ENCODE peak calls at places on chromosomes 3 and 15, in four cellular contexts. One of them, this sample, is unnamed.

GRCh38 chr3:52742418-52743041 is 28.2 kb downstream of the NEK4 start:
- DNase-seq in K562: peak; percentile 27
- DNase-seq in transverse colon: no peak
- DNase-seq in CD8-positive, alpha-beta memory T cell: peak; percentile 22
- DNase-seq in this sample: no peak

GRCh38 chr15:83112233-83112958 is 5.0 kb downstream of the TM6SF1 start:
- DNase-seq in transverse colon: no peak
- DNase-seq in CD8-positive, alpha-beta memory T cell: no peak
- DNase-seq in K562: peak; percentile 26
- DNase-seq in this sample: peak; percentile 43

GRCh38 chr15:67892559-67893377 is 52.9 kb upstream of the RNU6-1 start:
- DNase-seq in transverse colon: no peak
- DNase-seq in K562: no peak
- DNase-seq in CD8-positive, alpha-beta memory T cell: no peak
- DNase-seq in this sample: peak; percentile 71

GRCh38 chr3:193190387-193190786 is 50.6 kb upstream of the PLAAT1 start:
- DNase-seq in transverse colon: no peak
- DNase-seq in CD8-positive, alpha-beta memory T cell: no peak
- DNase-seq in K562: peak; percentile 19
- DNase-seq in this sample: peak; percentile 26

GRCh38 chr3:187689984-187690383 is 12.4 kb downstream of the RTP2 start:
- DNase-seq in CD8-positive, alpha-beta memory T cell: no peak
- DNase-seq in transverse colon: no peak
- DNase-seq in K562: no peak
- DNase-seq in this sample: no peak

GRCh38 chr3:114110439-114110838 is 53.9 kb downstream of the QTRT2 start:
- DNase-seq in transverse colon: no peak
- DNase-seq in K562: no peak
- DNase-seq in CD8-positive, alpha-beta memory T cell: no peak
- DNase-seq in this sample: no peak

GRCh38 chr3:178476886-178477285 is 59.4 kb upstream of the KCNMB2 start:
- DNase-seq in K562: no peak
- DNase-seq in CD8-positive, alpha-beta memory T cell: no peak
- DNase-seq in transverse colon: no peak
- DNase-seq in this sample: no peak

GRCh38 chr15:69337133-69337532 is 38.4 kb downstream of the PAQR5 start:
- DNase-seq in CD8-positive, alpha-beta memory T cell: no peak
- DNase-seq in transverse colon: no peak
- DNase-seq in K562: no peak
- DNase-seq in this sample: no peak

GRCh38 chr3:31391150-31391549 is 141.6 kb upstream of the STT3B start:
- DNase-seq in CD8-positive, alpha-beta memory T cell: no peak
- DNase-seq in transverse colon: no peak
- DNase-seq in K562: no peak
- DNase-seq in this sample: no peak

GRCh38 chr15:37536967-37537624 is 397.3 kb upstream of the TMCO5A start:
- DNase-seq in CD8-positive, alpha-beta memory T cell: no peak
- DNase-seq in K562: no peak
- DNase-seq in transverse colon: no peak
- DNase-seq in this sample: no peak

GRCh38 chr3:45736707-45737106 is 47.5 kb downstream of the SACM1L start:
- DNase-seq in K562: no peak
- DNase-seq in CD8-positive, alpha-beta memory T cell: no peak
- DNase-seq in transverse colon: no peak
- DNase-seq in this sample: no peak

GRCh38 chr15:34650177-34650576 is 66.7 kb upstream of the GOLGA8B start:
- DNase-seq in transverse colon: no peak
- DNase-seq in K562: no peak
- DNase-seq in CD8-positive, alpha-beta memory T cell: no peak
- DNase-seq in this sample: no peak

GRCh38 chr15:91948001-91948608 is 94.6 kb downstream of the SLCO3A1 start:
- DNase-seq in transverse colon: no peak
- DNase-seq in K562: no peak
- DNase-seq in CD8-positive, alpha-beta memory T cell: no peak
- DNase-seq in this sample: no peak

GRCh38 chr3:373193-373784 is 176.7 kb downstream of the CHL1 start:
- DNase-seq in CD8-positive, alpha-beta memory T cell: no peak
- DNase-seq in transverse colon: no peak
- DNase-seq in K562: no peak
- DNase-seq in this sample: no peak

GRCh38 chr3:138511990-138512389 is 77.6 kb downstream of the ESYT3 start:
- DNase-seq in transverse colon: no peak
- DNase-seq in K562: no peak
- DNase-seq in CD8-positive, alpha-beta memory T cell: no peak
- DNase-seq in this sample: no peak

GRCh38 chr15:57533062-57533735 is 58.5 kb upstream of the MYZAP start:
- DNase-seq in CD8-positive, alpha-beta memory T cell: no peak
- DNase-seq in transverse colon: no peak
- DNase-seq in K562: no peak
- DNase-seq in this sample: peak; percentile 67

GRCh38 chr3:196150481-196150880 is 60.7 kb downstream of the ZDHHC19 start:
- DNase-seq in K562: no peak
- DNase-seq in CD8-positive, alpha-beta memory T cell: no peak
- DNase-seq in transverse colon: no peak
- DNase-seq in this sample: no peak

GRCh38 chr3:186316666-186317260 is 45.3 kb downstream of the DGKG start:
- DNase-seq in K562: no peak
- DNase-seq in CD8-positive, alpha-beta memory T cell: no peak
- DNase-seq in transverse colon: no peak
- DNase-seq in this sample: no peak

GRCh38 chr3:124078978-124079911 is 87.3 kb upstream of the ROPN1 start:
- DNase-seq in CD8-positive, alpha-beta memory T cell: no peak
- DNase-seq in transverse colon: no peak
- DNase-seq in K562: peak; percentile 17
- DNase-seq in this sample: peak; percentile 46

GRCh38 chr3:65732060-65732933 is 306.4 kb downstream of the MAGI1 start:
- DNase-seq in CD8-positive, alpha-beta memory T cell: no peak
- DNase-seq in K562: peak; percentile 49
- DNase-seq in transverse colon: no peak
- DNase-seq in this sample: no peak

GRCh38 chr3:153257673-153258351 is 95.8 kb downstream of the RAP2B start:
- DNase-seq in K562: no peak
- DNase-seq in transverse colon: no peak
- DNase-seq in CD8-positive, alpha-beta memory T cell: no peak
- DNase-seq in this sample: no peak

GRCh38 chr3:152508705-152509104 is 240.0 kb downstream of the MBNL1 start:
- DNase-seq in K562: peak; percentile 29
- DNase-seq in transverse colon: no peak
- DNase-seq in CD8-positive, alpha-beta memory T cell: no peak
- DNase-seq in this sample: no peak

GRCh38 chr3:99315896-99316295 is 322.5 kb upstream of the COL8A1 start:
- DNase-seq in transverse colon: no peak
- DNase-seq in K562: no peak
- DNase-seq in CD8-positive, alpha-beta memory T cell: no peak
- DNase-seq in this sample: no peak

GRCh38 chr15:99052205-99052604 is 44.6 kb upstream of the PGPEP1L start:
- DNase-seq in CD8-positive, alpha-beta memory T cell: no peak
- DNase-seq in transverse colon: no peak
- DNase-seq in K562: no peak
- DNase-seq in this sample: no peak

GRCh38 chr15:66629817-66630576 is 64.2 kb upstream of the LCTL start:
- DNase-seq in transverse colon: no peak
- DNase-seq in K562: no peak
- DNase-seq in CD8-positive, alpha-beta memory T cell: no peak
- DNase-seq in this sample: no peak

GRCh38 chr3:129972301-129972700 is 2.2 kb upstream of the TRH start:
- DNase-seq in CD8-positive, alpha-beta memory T cell: no peak
- DNase-seq in K562: no peak
- DNase-seq in transverse colon: no peak
- DNase-seq in this sample: no peak

GRCh38 chr15:74417230-74417629 is 16.5 kb downstream of the SEMA7A start:
- DNase-seq in K562: no peak
- DNase-seq in CD8-positive, alpha-beta memory T cell: no peak
- DNase-seq in transverse colon: no peak
- DNase-seq in this sample: no peak

GRCh38 chr3:140365872-140366697 is 311.8 kb upstream of the TRIM42 start:
- DNase-seq in CD8-positive, alpha-beta memory T cell: no peak
- DNase-seq in K562: no peak
- DNase-seq in transverse colon: no peak
- DNase-seq in this sample: no peak

GRCh38 chr15:62770752-62771151 is 271.8 kb upstream of the TPM1 start:
- DNase-seq in CD8-positive, alpha-beta memory T cell: no peak
- DNase-seq in K562: no peak
- DNase-seq in transverse colon: no peak
- DNase-seq in this sample: no peak

GRCh38 chr3:134365766-134366065 is 8.5 kb downstream of the AMOTL2 start:
- DNase-seq in K562: no peak
- DNase-seq in CD8-positive, alpha-beta memory T cell: no peak
- DNase-seq in transverse colon: no peak
- DNase-seq in this sample: peak; percentile 47

GRCh38 chr3:134367412-134367811 is 6.8 kb downstream of the AMOTL2 start:
- DNase-seq in transverse colon: no peak
- DNase-seq in K562: no peak
- DNase-seq in CD8-positive, alpha-beta memory T cell: no peak
- DNase-seq in this sample: no peak

GRCh38 chr3:134366221-134366927 is 7.9 kb downstream of the AMOTL2 start:
- DNase-seq in CD8-positive, alpha-beta memory T cell: no peak
- DNase-seq in transverse colon: no peak
- DNase-seq in K562: no peak
- DNase-seq in this sample: no peak

GRCh38 chr3:134367869-134368750 is 6.1 kb downstream of the AMOTL2 start:
- DNase-seq in CD8-positive, alpha-beta memory T cell: no peak
- DNase-seq in K562: no peak
- DNase-seq in transverse colon: no peak
- DNase-seq in this sample: no peak

GRCh38 chr3:134366928-134367352 is 7.3 kb downstream of the AMOTL2 start:
- DNase-seq in transverse colon: no peak
- DNase-seq in CD8-positive, alpha-beta memory T cell: no peak
- DNase-seq in K562: no peak
- DNase-seq in this sample: no peak
- H3K4me1 ChIP-seq in transverse colon: peaks cover 61% of the 10 kb centered on the region
- H3K4me1 ChIP-seq in CD8-positive, alpha-beta memory T cell: peaks cover 24% of the 10 kb centered on the region
- H3K4me1 ChIP-seq in K562: no peaks in the 10 kb centered on the region
- H3K4me1 ChIP-seq in this sample: peaks cover 71% of the 10 kb centered on the region

DNA sequence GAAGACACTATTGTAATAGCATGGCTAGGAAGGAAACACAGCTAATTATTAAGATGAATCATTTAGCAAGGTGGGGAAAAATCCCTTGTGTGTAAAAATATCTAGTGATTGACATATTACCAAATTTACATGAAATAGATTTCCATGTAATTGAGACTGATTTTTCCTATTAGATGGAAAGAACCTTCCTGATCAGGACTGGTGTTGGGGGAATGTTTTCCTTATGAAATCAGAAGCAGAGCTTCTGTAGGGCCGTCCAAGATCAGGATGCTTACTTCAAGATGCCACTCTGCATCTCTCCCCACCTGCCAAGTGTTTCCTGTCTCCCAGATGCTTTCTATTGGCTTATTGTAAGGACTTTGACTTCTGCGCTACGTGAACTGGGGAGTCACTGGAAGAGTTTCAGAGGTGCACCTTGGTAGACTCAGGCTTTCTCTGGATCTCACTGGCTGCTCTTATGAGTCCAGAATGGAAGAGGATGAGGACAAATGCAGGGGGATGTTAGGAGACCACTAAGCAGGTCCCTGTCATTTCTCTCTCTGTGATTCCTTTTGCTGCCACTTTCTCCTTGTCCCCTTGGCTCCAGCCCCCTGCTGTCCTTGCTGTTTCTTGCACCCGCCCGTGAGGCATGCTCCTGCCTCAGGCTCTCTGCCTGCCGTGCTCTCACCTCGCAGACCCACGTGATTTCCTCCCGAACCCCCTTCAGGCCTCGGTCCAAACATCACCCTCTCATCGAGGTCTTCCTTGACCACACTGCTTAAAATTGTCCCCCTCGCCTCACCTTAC is 30.1 kb downstream of the BTD start:
- DNase-seq in CD8-positive, alpha-beta memory T cell: no peak
- DNase-seq in transverse colon: no peak
- DNase-seq in K562: peak; percentile 32
- DNase-seq in this sample: no peak
- H3K4me1 ChIP-seq in CD8-positive, alpha-beta memory T cell: peaks cover 16% of the 10 kb centered on the region
- H3K4me1 ChIP-seq in transverse colon: peaks cover 11% of the 10 kb centered on the region
- H3K4me1 ChIP-seq in K562: peaks cover 12% of the 10 kb centered on the region
- H3K4me1 ChIP-seq in this sample: peaks cover 34% of the 10 kb centered on the region

GRCh38 chr15:77608774-77609173 is 23.9 kb downstream of the LINGO1 start:
- DNase-seq in transverse colon: no peak
- DNase-seq in CD8-positive, alpha-beta memory T cell: no peak
- DNase-seq in K562: peak; percentile 61
- DNase-seq in this sample: no peak

GRCh38 chr15:77607111-77607893 is 25.4 kb downstream of the LINGO1 start:
- DNase-seq in CD8-positive, alpha-beta memory T cell: no peak
- DNase-seq in K562: peak; percentile 49
- DNase-seq in transverse colon: no peak
- DNase-seq in this sample: no peak

GRCh38 chr15:77609558-77609957 is 23.2 kb downstream of the LINGO1 start:
- DNase-seq in transverse colon: no peak
- DNase-seq in K562: no peak
- DNase-seq in CD8-positive, alpha-beta memory T cell: no peak
- DNase-seq in this sample: no peak

GRCh38 chr15:77606142-77607034 is 26.3 kb downstream of the LINGO1 start:
- DNase-seq in CD8-positive, alpha-beta memory T cell: no peak
- DNase-seq in transverse colon: peak; percentile 55
- DNase-seq in K562: no peak
- DNase-seq in this sample: no peak

GRCh38 chr15:77607894-77608261 is 24.8 kb downstream of the LINGO1 start:
- DNase-seq in CD8-positive, alpha-beta memory T cell: no peak
- DNase-seq in transverse colon: no peak
- DNase-seq in K562: no peak
- DNase-seq in this sample: no peak
- H3K4me1 ChIP-seq in CD8-positive, alpha-beta memory T cell: no peaks in the 10 kb centered on the region
- H3K4me1 ChIP-seq in transverse colon: peaks cover 17% of the 10 kb centered on the region
- H3K4me1 ChIP-seq in K562: peaks cover 36% of the 10 kb centered on the region
- H3K4me1 ChIP-seq in this sample: no peaks in the 10 kb centered on the region

GRCh38 chr3:13022348-13023250 is 50.6 kb downstream of the IQSEC1 start:
- DNase-seq in K562: no peak
- DNase-seq in transverse colon: no peak
- DNase-seq in CD8-positive, alpha-beta memory T cell: no peak
- DNase-seq in this sample: peak; percentile 92
- H3K4me1 ChIP-seq in K562: no peaks in the 10 kb centered on the region
- H3K4me1 ChIP-seq in transverse colon: peaks cover 14% of the 10 kb centered on the region
- H3K4me1 ChIP-seq in CD8-positive, alpha-beta memory T cell: no peaks in the 10 kb centered on the region
- H3K4me1 ChIP-seq in this sample: peaks cover 65% of the 10 kb centered on the region

GRCh38 chr3:46962990-46963389 is 13.6 kb downstream of the CCDC12 start:
- DNase-seq in CD8-positive, alpha-beta memory T cell: no peak
- DNase-seq in K562: no peak
- DNase-seq in transverse colon: no peak
- DNase-seq in this sample: no peak
- H3K4me1 ChIP-seq in CD8-positive, alpha-beta memory T cell: peaks cover 69% of the 10 kb centered on the region
- H3K4me1 ChIP-seq in K562: peaks cover 28% of the 10 kb centered on the region
- H3K4me1 ChIP-seq in transverse colon: peaks cover 53% of the 10 kb centered on the region
- H3K4me1 ChIP-seq in this sample: peaks cover 34% of the 10 kb centered on the region

This sample was measured in adrenal gland.